ENCODE peak calls at places on chromosomes 1 and 21, in seven cellular contexts. U, R, B, E, P, O and N are unnamed samples.

GRCh38 chr1:185541861-185542260 is 192.3 kb upstream of the HMCN1 start:
- DNase-seq in O (peak), B (peak), P (no peak), R (no peak), E (no peak), U (no peak), N (no peak)

GRCh38 chr1:214848101-214848500 is 234.4 kb upstream of the KCNK2 start:
- DNase-seq in E (no peak), U (no peak), O (no peak), B (no peak), R (no peak), P (no peak), N (no peak)

GRCh38 chr1:193270996-193271395 is 84.6 kb upstream of the B3GALT2 start:
- DNase-seq in U (no peak), B (peak), O (no peak), R (no peak), E (no peak), P (no peak), N (no peak)

GRCh38 chr1:17632541-17633193 is 93.2 kb downstream of the ARHGEF10L start:
- DNase-seq in P (no peak), B (no peak), O (no peak), E (no peak), R (no peak), U (no peak), N (no peak)

GRCh38 chr1:231611851-231612250 is 14.7 kb upstream of the DISC1 start:
- DNase-seq in R (no peak), U (no peak), O (no peak), E (no peak), P (no peak), B (no peak), N (no peak)

GRCh38 chr1:150094734-150095133 is 27.2 kb downstream of the VPS45 start:
- DNase-seq in P (no peak), E (no peak), R (no peak), U (no peak), B (no peak), O (no peak), N (no peak)

GRCh38 chr1:235669277-235669676 is 19.7 kb upstream of the GNG4 start:
- DNase-seq in R (no peak), B (no peak), P (no peak), O (no peak), E (no peak), U (no peak), N (no peak)

GRCh38 chr1:21764615-21765423 is 18.1 kb downstream of the USP48 start:
- DNase-seq in R (peak), U (no peak), O (no peak), B (peak), P (no peak), E (peak), N (no peak)

GRCh38 chr1:90133133-90133532 is 138.2 kb downstream of the ZNF326 start:
- DNase-seq in B (no peak), R (no peak), O (peak), P (no peak), U (peak), E (peak), N (no peak)

GRCh38 chr1:145785481-145785880 is 38.4 kb downstream of the RNF115 start:
- DNase-seq in B (no peak), E (no peak), O (no peak), R (no peak), P (no peak), U (no peak), N (no peak)

GRCh38 chr1:212162635-212163034 is 122.6 kb upstream of the PPP2R5A start:
- DNase-seq in U (no peak), O (no peak), E (peak), B (peak), P (no peak), R (no peak), N (no peak)

GRCh38 chr1:204940591-204940990 is 69.9 kb downstream of the NFASC start:
- DNase-seq in E (no peak), R (no peak), B (no peak), O (no peak), P (no peak), U (no peak), N (no peak)

GRCh38 chr1:29650041-29650400 is 413.7 kb downstream of the PTPRU start:
- DNase-seq in O (no peak), U (no peak), R (no peak), P (no peak), E (peak), B (no peak), N (no peak)

GRCh38 chr1:179025975-179026812 is 500 bp downstream of the FAM20B start:
- DNase-seq in P (peak), B (no peak), O (peak), R (no peak), U (peak), E (peak), N (peak)

GRCh38 chr1:2542262-2542915 is 12.3 kb upstream of the HES5 start:
- DNase-seq in P (no peak), O (no peak), E (no peak), U (no peak), R (no peak), B (no peak), N (no peak)

GRCh38 chr1:47930215-47930885 is 66.8 kb downstream of the TRABD2B start:
- DNase-seq in O (no peak), P (no peak), U (no peak), B (no peak), R (no peak), E (no peak), N (no peak)

GRCh38 chr1:31768939-31769704 is 5.0 kb upstream of the ADGRB2 start:
- DNase-seq in O (no peak), U (no peak), E (no peak), P (no peak), B (no peak), R (no peak), N (no peak)

GRCh38 chr1:226820935-226821718 is 49.3 kb upstream of the PSEN2 start:
- DNase-seq in U (no peak), E (peak), B (peak), O (no peak), R (peak), P (no peak), N (no peak)

GRCh38 chr1:230215049-230215448 is 148.0 kb downstream of the GALNT2 start:
- DNase-seq in B (no peak), E (peak), P (no peak), R (peak), U (no peak), O (peak), N (no peak)

GRCh38 chr21:42566524-42567180 is 53.0 kb downstream of the SLC37A1 start:
- DNase-seq in U (no peak), P (no peak), E (peak), B (no peak), R (no peak), O (no peak), N (no peak)

GRCh38 chr1:219812491-219813221 is 115.7 kb downstream of the SLC30A10 start:
- DNase-seq in B (peak), R (no peak), U (peak), O (peak), P (peak), E (no peak), N (no peak)

GRCh38 chr1:30611741-30612309 is 111.6 kb downstream of the MATN1 start:
- DNase-seq in B (no peak), O (no peak), E (no peak), U (no peak), R (no peak), P (no peak), N (no peak)

GRCh38 chr1:228378453-228379164 is 28.0 kb downstream of the TRIM11 start:
- DNase-seq in R (no peak), U (peak), B (peak), E (peak), P (peak), O (peak), N (no peak)

GRCh38 chr1:228381336-228381735 is 25.3 kb downstream of the TRIM11 start:
- DNase-seq in P (no peak), U (no peak), R (no peak), E (no peak), O (no peak), B (no peak), N (no peak)

GRCh38 chr1:228377664-228378452 is 28.8 kb downstream of the TRIM11 start:
- DNase-seq in O (no peak), R (no peak), B (no peak), E (no peak), U (no peak), P (peak), N (no peak)

GRCh38 chr1:228379165-228379460 is 27.5 kb downstream of the TRIM11 start:
- DNase-seq in U (no peak), O (no peak), E (peak), B (no peak), R (no peak), P (peak), N (no peak)

GRCh38 chr1:228379666-228380065 is 27.0 kb downstream of the TRIM11 start:
- DNase-seq in E (no peak), B (no peak), O (no peak), R (no peak), P (no peak), U (no peak), N (no peak)
- TF ChIP-seq CTCF in E (no peak), B (no peak), O (no peak), R (no peak), P (no peak), U (no peak), N (no peak)

GRCh38 chr1:15401391-15402055 is 8.2 kb upstream of the EFHD2 start:
- DNase-seq in O (no peak), U (no peak), B (no peak), E (no peak), P (no peak), R (no peak), N (no peak)

GRCh38 chr1:15406911-15407559 is 2.7 kb upstream of the EFHD2 start:
- DNase-seq in O (no peak), B (no peak), P (no peak), R (no peak), U (no peak), E (no peak), N (no peak)

GRCh38 chr1:15402809-15403450 is 6.8 kb upstream of the EFHD2 start:
- DNase-seq in E (no peak), U (no peak), B (no peak), O (no peak), P (no peak), R (no peak), N (no peak)

GRCh38 chr1:15405106-15405850 is 4.4 kb upstream of the EFHD2 start:
- DNase-seq in P (no peak), R (no peak), B (no peak), E (no peak), O (no peak), U (no peak), N (no peak)

DNA sequence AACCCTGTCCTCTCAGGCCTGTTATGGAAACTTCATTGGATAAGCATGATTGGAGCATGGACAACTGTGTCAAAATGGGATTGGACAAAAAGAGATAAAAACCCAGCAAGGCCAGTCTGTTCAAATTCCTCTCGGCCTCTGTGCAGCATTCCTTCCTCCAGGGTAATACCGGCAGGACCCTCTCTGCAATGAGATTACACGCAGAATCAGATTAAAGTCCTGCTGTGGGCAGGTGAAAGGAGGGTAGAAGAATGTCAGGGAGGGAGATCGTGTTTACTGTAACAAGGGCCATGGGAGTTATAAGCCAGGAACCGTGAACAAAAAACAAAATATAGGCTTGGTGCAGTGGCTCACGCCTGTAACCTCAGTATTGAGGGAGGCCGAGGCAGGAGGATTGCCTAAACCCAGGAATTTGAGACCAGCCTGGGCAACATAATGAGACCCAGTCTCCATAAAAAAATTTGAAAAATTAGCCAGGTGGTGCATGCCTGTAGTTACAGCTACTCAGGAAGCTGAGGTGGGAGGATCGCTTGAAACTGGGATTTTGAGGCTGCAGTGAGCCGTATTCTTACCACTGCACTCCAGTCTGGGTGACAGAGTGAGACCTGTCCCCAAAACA is 5.6 kb upstream of the EFHD2 start:
- DNase-seq in R (no peak), O (peak), U (no peak), B (no peak), E (no peak), P (no peak), N (no peak)
- TF ChIP-seq CTCF in R (no peak), O (no peak), U (no peak), B (no peak), E (no peak), P (no peak), N (no peak)

DNA sequence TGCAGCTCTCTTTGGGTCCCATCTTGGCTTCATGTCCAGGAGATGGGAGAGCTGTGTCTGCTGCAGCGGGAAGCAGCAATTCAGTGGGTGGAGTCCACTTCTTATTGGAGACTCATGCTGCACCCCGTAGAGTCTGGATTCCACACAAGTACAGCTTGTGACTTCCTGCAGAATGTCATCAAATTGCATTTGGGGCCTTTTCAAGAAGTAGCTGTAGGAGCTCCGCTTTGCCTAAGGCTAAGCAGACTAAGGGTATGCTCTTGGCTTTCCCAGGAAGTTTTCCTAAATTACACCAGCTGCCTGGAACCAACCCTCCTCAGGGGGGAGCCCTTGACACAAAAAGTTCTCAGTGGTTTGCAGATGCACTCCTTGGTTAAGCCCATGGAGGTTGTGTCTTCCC is 5.7 kb upstream of the MOB3C start:
- DNase-seq in E (no peak), B (no peak), O (peak), U (no peak), R (no peak), P (no peak), N (no peak)
- TF ChIP-seq CTCF in E (peak), B (peak), O (peak), U (peak), R (peak), P (peak), N (no peak)

GRCh38 chr1:110763149-110763548 is 88.4 kb upstream of the KCNA3 start:
- DNase-seq in O (no peak), R (no peak), U (no peak), E (no peak), P (no peak), B (no peak), N (no peak)

GRCh38 chr1:110770832-110771231 is 96.1 kb upstream of the KCNA3 start:
- DNase-seq in O (no peak), E (no peak), R (no peak), P (no peak), B (no peak), U (no peak), N (no peak)

GRCh38 chr1:110766336-110766647 is 91.6 kb upstream of the KCNA3 start:
- DNase-seq in O (no peak), U (no peak), R (no peak), P (no peak), B (no peak), E (no peak), N (no peak)

GRCh38 chr1:110768595-110768994 is 93.9 kb upstream of the KCNA3 start:
- DNase-seq in E (no peak), U (no peak), O (no peak), R (no peak), P (no peak), B (no peak), N (no peak)

DNA sequence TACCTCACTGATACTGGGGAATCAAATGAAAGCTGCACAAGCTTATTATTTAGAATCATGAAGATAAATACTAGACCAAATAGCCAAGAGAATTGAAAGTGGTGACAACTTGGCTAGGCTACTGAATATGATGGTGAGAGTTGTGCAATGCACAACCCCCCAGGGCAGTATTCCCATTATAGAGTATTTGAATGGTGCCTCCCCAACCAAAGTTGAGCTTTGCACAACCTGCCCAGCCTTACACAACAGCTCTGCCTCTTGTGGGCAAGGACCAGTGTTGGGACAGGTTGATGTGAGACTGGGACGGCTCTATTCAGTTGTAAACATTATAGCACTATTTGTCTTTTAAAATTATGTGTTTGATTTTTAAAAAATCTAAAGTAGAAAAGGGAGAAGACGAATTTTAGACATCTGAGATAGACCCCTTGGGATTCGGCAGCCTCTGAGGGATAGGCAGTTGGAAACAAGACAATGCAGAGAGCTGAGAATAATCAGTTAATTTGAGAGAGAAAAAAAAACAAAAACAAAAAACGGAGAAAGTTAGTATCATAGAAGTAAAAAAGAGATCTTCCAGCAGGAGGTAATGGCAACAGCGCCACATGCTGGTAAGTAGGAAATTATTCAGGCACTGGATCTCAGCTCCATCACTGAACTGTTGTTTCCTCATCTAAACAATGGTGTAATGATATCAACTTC is 91.0 kb upstream of the KCNA3 start:
- DNase-seq in E (no peak), B (peak), O (no peak), U (peak), P (no peak), R (no peak), N (no peak)
- TF ChIP-seq CTCF in E (peak), B (peak), O (peak), U (peak), P (peak), R (peak), N (no peak)

GRCh38 chr1:1432951-1433803 is 2.3 kb upstream of the VWA1 start:
- DNase-seq in P (no peak), O (peak), R (no peak), U (peak), B (no peak), E (peak), N (no peak)
- TF ChIP-seq CTCF in P (no peak), O (no peak), R (no peak), U (no peak), B (no peak), E (no peak), N (no peak)

GRCh38 chr1:224882264-224882663 is 47.2 kb upstream of the DNAH14 start:
- DNase-seq in O (no peak), U (no peak), B (no peak), P (no peak), R (no peak), E (no peak), N (no peak)

GRCh38 chr1:224884428-224884827 is 45.0 kb upstream of the DNAH14 start:
- DNase-seq in R (no peak), P (no peak), U (no peak), O (peak), E (no peak), B (peak), N (no peak)

GRCh38 chr1:224881762-224882211 is 47.7 kb upstream of the DNAH14 start:
- DNase-seq in U (no peak), E (no peak), B (no peak), O (no peak), P (no peak), R (no peak), N (no peak)

GRCh38 chr1:224879404-224879803 is 50.1 kb upstream of the DNAH14 start:
- DNase-seq in E (no peak), O (no peak), R (no peak), U (no peak), P (no peak), B (no peak), N (no peak)

GRCh38 chr1:224880593-224881307 is 48.7 kb upstream of the DNAH14 start:
- DNase-seq in B (no peak), E (no peak), U (no peak), P (no peak), O (peak), R (no peak), N (no peak)
- TF ChIP-seq CTCF in B (no peak), E (no peak), U (no peak), P (no peak), O (no peak), R (no peak), N (no peak)